ENCODE peak calls at places on chromosomes 13 and 19, in nine cellular contexts. G, V, O, U, N, T, J, Z and I are unnamed samples.

GRCh38 chr19:50230379-50231351 is 27.2 kb downstream of the MYH14 start:
- DNase-seq in N (peak), T (no peak), U (peak), G (no peak), V (no peak), Z (peak), J (no peak), O (no peak), I (no peak)

GRCh38 chr13:109812375-109812774 is 26.0 kb upstream of the IRS2 start:
- DNase-seq in G (no peak), Z (no peak), J (no peak), V (no peak), N (no peak), U (no peak), T (no peak), O (no peak), I (no peak)

GRCh38 chr13:52845334-52845761 is 3.1 kb downstream of the PCDH8 start:
- DNase-seq in V (no peak), U (peak), Z (peak), N (no peak), J (no peak), G (no peak), O (no peak), T (no peak), I (no peak)

GRCh38 chr13:42078113-42078769 is 29.8 kb downstream of the DGKH start:
- DNase-seq in N (no peak), T (no peak), U (peak), G (no peak), J (no peak), Z (no peak), O (no peak), V (no peak), I (no peak)

GRCh38 chr19:40367577-40368434 is 19.3 kb downstream of the PLD3 start:
- DNase-seq in G (no peak), J (no peak), N (no peak), Z (peak), U (no peak), V (no peak), O (no peak), T (no peak), I (no peak)

GRCh38 chr19:47110521-47111080 is 3.0 kb downstream of the ZC3H4 start:
- DNase-seq in G (no peak), T (peak), U (peak), V (no peak), J (no peak), O (no peak), Z (no peak), N (no peak), I (no peak)

GRCh38 chr13:92804346-92804745 is 422.3 kb upstream of the GPC6 start:
- DNase-seq in G (no peak), J (no peak), V (no peak), Z (no peak), T (no peak), O (no peak), U (no peak), N (no peak), I (no peak)

GRCh38 chr13:33228645-33229445 is 56.7 kb downstream of the STARD13 start:
- DNase-seq in N (no peak), T (no peak), O (no peak), Z (no peak), J (no peak), V (no peak), U (peak), G (peak), I (no peak)

GRCh38 chr19:55247621-55248099 is 11.2 kb downstream of the PPP6R1 start:
- DNase-seq in U (peak), Z (no peak), T (no peak), N (peak), O (no peak), G (no peak), J (no peak), V (no peak), I (no peak)

GRCh38 chr19:39448271-39448670 is 2.9 kb downstream of the SUPT5H start:
- DNase-seq in T (no peak), U (peak), V (no peak), O (no peak), N (no peak), G (peak), Z (no peak), J (no peak), I (no peak)

GRCh38 chr19:23817519-23817918 is 58.8 kb upstream of the ZNF681 start:
- DNase-seq in U (peak), N (no peak), Z (peak), G (peak), J (peak), V (no peak), T (peak), O (no peak), I (no peak)
- TF ChIP-seq CTCF in U (peak), N (peak), Z (no peak), G (peak), J (peak), V (no peak), T (peak), O (peak), I (no peak)

GRCh38 chr19:17340302-17340870 is 3.0 kb downstream of the GTPBP3 start:
- DNase-seq in J (peak), N (no peak), Z (no peak), O (no peak), V (no peak), T (no peak), G (no peak), U (no peak), I (no peak)
- TF ChIP-seq CTCF in J (no peak), N (no peak), Z (no peak), O (no peak), V (no peak), T (no peak), G (no peak), U (no peak), I (no peak)

GRCh38 chr19:10000171-10000826 is 10.0 kb downstream of the COL5A3 start:
- DNase-seq in T (peak), G (peak), Z (peak), O (peak), N (peak), J (peak), U (peak), V (peak), I (peak)
- TF ChIP-seq CTCF in T (peak), G (peak), Z (peak), O (peak), N (peak), J (peak), U (peak), V (peak), I (no peak)

GRCh38 chr19:2426661-2427322 is 594 bp downstream of the TIMM13 start:
- DNase-seq in O (no peak), Z (peak), G (peak), V (no peak), U (peak), N (peak), J (peak), T (peak), I (no peak)

GRCh38 chr19:2423913-2424685 is 3.3 kb downstream of the TIMM13 start:
- DNase-seq in V (no peak), N (no peak), Z (peak), J (no peak), U (no peak), O (no peak), T (no peak), G (no peak), I (no peak)

GRCh38 chr19:2427323-2428026 is at the start of gene TIMM13:
- DNase-seq in J (peak), G (peak), V (peak), O (peak), N (peak), U (peak), T (peak), Z (peak), I (peak)

GRCh38 chr19:2424686-2425621 is 2.4 kb downstream of the TIMM13 start:
- DNase-seq in J (peak), U (peak), G (no peak), V (no peak), N (peak), Z (peak), T (no peak), O (no peak), I (no peak)

DNA sequence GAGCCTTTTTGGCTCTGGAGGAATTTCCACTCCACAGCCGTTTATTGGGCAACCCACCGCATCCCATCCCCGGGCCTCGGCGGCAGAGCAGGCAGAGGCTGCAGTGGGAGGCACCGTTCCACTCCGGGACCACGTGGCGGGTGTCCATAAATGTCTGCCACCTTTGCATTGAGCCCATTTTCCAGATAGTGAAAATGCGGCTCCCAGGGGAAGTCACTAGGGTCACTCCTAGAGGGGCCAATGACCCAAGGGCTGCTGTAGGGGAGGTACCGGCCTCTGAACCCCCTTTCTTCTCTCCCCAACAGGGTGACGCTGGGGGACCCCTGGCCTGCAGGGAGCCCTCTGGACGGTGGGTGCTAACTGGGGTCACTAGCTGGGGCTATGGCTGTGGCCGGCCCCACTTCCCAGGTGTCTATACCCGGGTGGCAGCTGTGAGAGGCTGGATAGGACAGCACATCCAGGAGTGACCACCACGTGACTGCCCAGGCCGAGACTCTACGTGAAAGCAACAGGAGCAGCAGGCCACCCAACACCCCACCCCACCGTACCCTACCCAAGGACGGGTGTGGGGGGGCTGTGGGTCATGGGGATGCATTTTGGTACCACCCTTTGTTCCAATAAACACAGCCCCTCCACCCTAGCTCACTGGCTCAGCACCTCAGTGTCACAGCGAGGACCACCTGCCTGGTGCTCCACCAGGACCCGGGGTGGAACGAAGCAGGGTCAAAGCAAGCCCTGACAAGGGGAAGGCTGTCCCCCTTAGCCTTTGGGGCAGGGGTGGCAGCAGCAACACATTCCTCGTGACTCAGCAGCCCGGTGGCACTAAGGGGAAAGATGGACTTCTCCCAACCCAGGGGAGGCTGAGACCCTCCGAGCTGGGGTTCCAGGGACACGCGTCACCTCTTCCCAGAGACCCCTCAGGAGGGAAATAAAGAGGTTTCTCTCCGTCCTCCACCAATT is 1.5 kb downstream of the TIMM13 start:
- DNase-seq in N (no peak), G (no peak), Z (peak), U (no peak), J (no peak), V (no peak), T (no peak), O (no peak), I (no peak)
- TF ChIP-seq CTCF in N (no peak), G (no peak), Z (no peak), U (no peak), J (no peak), V (no peak), T (no peak), O (no peak), I (no peak)

GRCh38 chr13:46637213-46637612 is 84.2 kb downstream of the LRCH1 start:
- DNase-seq in J (no peak), O (no peak), N (no peak), G (no peak), U (no peak), T (no peak), V (no peak), Z (peak), I (no peak)
- TF ChIP-seq CTCF in J (no peak), O (no peak), N (no peak), G (no peak), U (no peak), T (no peak), V (no peak), Z (no peak), I (no peak)